ENCODE peak calls at places on chromosomes 1 and 21, in four cellular contexts. I is suprapubic skin, E is colonic mucosa, Q is cardiac muscle cell. L is an unnamed sample.

GRCh38 chr1:17606826-17607440 is 67.4 kb downstream of the ARHGEF10L start:
- DNase-seq in Q (peak), E (peak), I (peak), L (peak)

GRCh38 chr1:94654505-94654904 is 112.9 kb upstream of the F3 start:
- DNase-seq in Q (no peak), E (no peak), I (no peak), L (no peak)

GRCh38 chr1:235597867-235598553 is 51.6 kb downstream of the GNG4 start:
- DNase-seq in I (no peak), E (no peak), Q (peak), L (no peak)

GRCh38 chr1:91979383-91979782 is 30.2 kb downstream of the BRDT start:
- DNase-seq in E (no peak), Q (no peak), I (no peak), L (no peak)

GRCh38 chr1:21550097-21550496 is 40.9 kb downstream of the ALPL start:
- DNase-seq in E (no peak), I (no peak), Q (no peak), L (no peak)

GRCh38 chr21:38993561-38993960 is 187.8 kb downstream of the ETS2 start:
- DNase-seq in I (no peak), Q (peak), E (peak), L (peak)

GRCh38 chr1:201255470-201256362 is 27.6 kb upstream of the PKP1 start:
- DNase-seq in Q (no peak), E (no peak), I (no peak), L (no peak)

GRCh38 chr1:4784761-4785160 is 130.4 kb downstream of the AJAP1 start:
- DNase-seq in E (no peak), I (no peak), Q (no peak), L (no peak)

GRCh38 chr1:117045644-117046043 is 14.5 kb upstream of the TTF2 start:
- DNase-seq in I (no peak), Q (no peak), E (no peak), L (no peak)

GRCh38 chr1:152533327-152533938 is 19.2 kb downstream of the CRCT1 start:
- DNase-seq in Q (no peak), I (no peak), E (peak), L (peak)

GRCh38 chr1:210189426-210189825 is 43.2 kb upstream of the SERTAD4 start:
- DNase-seq in Q (no peak), I (no peak), E (no peak), L (no peak)

DNA sequence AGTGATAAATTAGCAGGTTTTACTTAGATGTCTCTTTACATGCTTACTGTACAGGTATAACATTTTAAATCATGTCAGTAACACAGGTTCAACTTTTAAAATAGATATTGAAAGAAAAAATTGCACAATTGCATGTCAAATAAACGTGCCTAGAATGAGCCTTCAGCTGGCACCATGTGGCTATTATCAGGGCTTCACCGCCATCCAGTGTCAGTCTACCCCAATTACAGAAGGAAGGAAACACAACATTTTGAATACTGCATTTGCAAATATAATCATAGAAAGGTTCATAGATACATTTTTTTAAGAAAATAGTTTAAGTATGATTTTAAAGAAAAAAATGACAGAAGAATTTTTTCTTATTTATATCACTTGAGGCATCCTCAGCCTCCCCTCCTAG is 47.5 kb upstream of the SERTAD4 start:
- DNase-seq in I (no peak), E (no peak), Q (no peak), L (no peak)
- H3K4me3 ChIP-seq in I (no peak), E (no peak), Q (no peak), L (no peak)

GRCh38 chr1:56811331-56811730 is 7.9 kb downstream of the FYB2 start:
- DNase-seq in I (no peak), E (no peak), Q (peak), L (no peak)
- H3K4me3 ChIP-seq in I (no peak), E (no peak), Q (no peak), L (no peak)

GRCh38 chr21:26167593-26167992 is 3.0 kb downstream of the APP start:
- DNase-seq in Q (no peak), I (no peak), E (no peak), L (no peak)
- H3K4me3 ChIP-seq in Q (peak), I (peak), E (peak), L (peak)

DNA sequence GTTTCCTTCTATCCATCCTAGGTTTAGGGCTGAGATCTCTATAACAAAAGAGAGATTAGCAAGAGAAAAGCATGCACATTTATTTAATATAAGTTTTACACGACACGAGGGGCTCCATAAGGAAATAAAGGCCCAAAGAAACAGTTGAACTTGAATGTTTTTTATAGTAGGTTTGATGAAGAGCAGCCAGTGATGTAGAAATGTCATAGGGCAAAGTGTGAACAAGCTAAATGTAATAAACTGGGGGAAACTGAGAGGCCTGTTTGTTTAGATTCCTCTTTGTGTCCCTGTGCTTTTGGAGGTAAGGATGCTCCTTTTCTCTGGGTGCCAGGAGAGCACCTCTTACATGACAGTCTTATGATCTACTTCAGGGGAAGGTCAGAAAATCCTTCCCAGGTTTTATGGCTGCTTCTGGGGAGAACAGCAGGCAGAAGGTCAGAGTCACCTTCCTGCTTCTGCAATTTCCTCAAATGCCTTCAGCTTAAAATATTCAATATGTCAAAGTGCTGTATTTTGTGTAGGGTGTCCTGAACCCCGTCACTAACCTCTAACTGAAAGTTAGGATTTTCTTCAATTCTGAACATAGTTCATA is 9.5 kb upstream of the HORMAD1 start:
- DNase-seq in I (no peak), E (no peak), Q (no peak), L (no peak)
- H3K4me3 ChIP-seq in I (no peak), E (no peak), Q (no peak), L (no peak)

GRCh38 chr21:33395866-33396265 is 7.3 kb upstream of the IFNGR2 start:
- DNase-seq in I (no peak), Q (no peak), E (no peak), L (no peak)
- H3K4me3 ChIP-seq in I (no peak), Q (no peak), E (no peak), L (no peak)

DNA sequence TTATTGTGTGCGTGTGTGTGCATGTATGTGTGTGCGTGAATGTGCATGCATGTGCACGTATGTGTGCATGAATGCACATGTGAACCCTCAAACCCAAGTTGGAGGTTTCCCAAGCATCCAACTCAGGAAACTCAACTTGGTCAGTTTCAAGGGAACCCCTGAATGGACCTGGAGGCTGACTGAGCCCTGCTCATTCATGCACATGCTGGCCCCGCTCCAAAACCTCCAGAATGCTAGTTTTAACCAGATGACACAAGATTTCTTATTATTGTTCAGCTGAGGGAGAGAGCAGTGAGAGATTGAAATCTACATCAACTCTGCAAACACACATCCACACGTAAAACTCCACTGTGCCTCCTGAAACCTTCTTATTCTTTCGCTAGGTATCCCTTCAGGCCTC is 104.4 kb downstream of the OMA1 start:
- DNase-seq in E (no peak), I (no peak), Q (no peak), L (no peak)
- H3K4me3 ChIP-seq in E (no peak), I (no peak), Q (no peak), L (no peak)

GRCh38 chr1:2640626-2641025 is 7.8 kb upstream of the MMEL1 start:
- DNase-seq in E (no peak), Q (no peak), I (no peak), L (no peak)

GRCh38 chr1:2642131-2642559 is 9.3 kb upstream of the MMEL1 start:
- DNase-seq in Q (no peak), I (peak), E (no peak), L (peak)

GRCh38 chr1:2642560-2643413 is 10.0 kb upstream of the MMEL1 start:
- DNase-seq in I (peak), E (peak), Q (no peak), L (peak)

GRCh38 chr1:2639607-2640521 is 7.0 kb upstream of the MMEL1 start:
- DNase-seq in E (no peak), I (no peak), Q (no peak), L (no peak)

DNA sequence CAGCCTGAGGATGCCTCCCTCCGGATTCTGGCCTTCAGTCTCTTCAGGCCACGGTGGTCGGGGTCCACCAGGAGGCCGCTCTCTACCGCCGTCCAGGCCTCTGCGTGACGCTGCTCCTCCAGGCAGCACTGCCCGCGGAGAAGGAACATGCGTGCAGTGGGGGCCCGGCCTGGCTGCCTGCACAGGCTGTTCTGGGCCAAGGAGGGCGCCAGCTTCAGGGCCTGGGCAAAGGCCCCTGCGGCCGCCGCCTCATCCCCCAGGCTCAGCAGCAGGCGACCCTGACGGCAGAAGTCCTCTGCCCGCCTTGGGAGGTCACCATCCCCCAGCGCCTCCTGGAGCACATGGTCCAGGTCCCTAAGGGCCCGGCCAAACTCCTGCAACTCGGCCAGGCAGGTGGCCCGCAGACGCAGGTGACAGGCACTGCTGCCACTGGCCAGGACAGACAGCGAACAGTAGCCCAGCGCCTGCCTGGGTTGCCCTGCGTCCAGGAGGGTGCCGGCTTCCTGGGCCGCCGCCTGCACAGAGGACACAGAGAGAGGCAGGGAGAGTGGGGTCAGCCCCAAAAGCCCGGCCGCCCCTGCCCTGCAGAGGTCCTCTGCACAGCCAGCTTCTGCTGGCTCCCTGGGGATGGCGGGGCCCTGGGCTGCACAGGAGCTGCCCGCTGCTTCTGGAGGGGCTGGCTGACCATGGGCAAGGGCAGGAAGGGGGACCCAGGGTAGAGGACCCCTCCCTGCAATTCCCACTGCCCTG is 8.7 kb upstream of the MMEL1 start:
- DNase-seq in Q (no peak), E (no peak), I (peak), L (no peak)
- H3K4me3 ChIP-seq in Q (no peak), E (peak), I (peak), L (no peak)